ENCODE peak calls at places on chromosomes 5 and 9, in ten cellular contexts. F is H9; P is stimulated activated CD4-positive, alpha-beta T cell treated with anti-CD3 and anti-CD28 coated beads, Interleukin-4, amount 100 ng/mL, for 1 hour; K is fibroblast of the aortic adventitia; R is naive thymus-derived CD4-positive, alpha-beta T cell; U is cardiac fibroblast; B is GM13976; S is NCI-H1417; Y is activated CD4-positive, alpha-beta T cell treated with anti-CD3 and anti-CD28 coated beads for 4 hours; Q is ACHN. A is an unnamed sample.

GRCh38 chr5:157130933-157131332 is 11.7 kb downstream of the MED7 start:
- DNase-seq in F (no peak), P (no peak), K (no peak), R (no peak), U (no peak), B (peak; percentile 49), S (peak; percentile 22), Y (no peak), Q (peak; percentile 53), A (no peak)

GRCh38 chr9:126531591-126531990 is 82.1 kb upstream of the LMX1B start:
- DNase-seq in F (peak; percentile 24), P (no peak), K (no peak), R (no peak), U (no peak), B (no peak), S (no peak), Y (no peak), Q (no peak), A (no peak)

GRCh38 chr5:168947212-168947868 is 353.6 kb downstream of the SLIT3 start:
- DNase-seq in F (peak; percentile 82), P (peak; percentile 21), K (peak; percentile 38), R (no peak), U (peak; percentile 55), B (peak; percentile 73), S (no peak), Y (peak; percentile 3), Q (peak; percentile 41), A (peak; percentile 59)

GRCh38 chr5:122985954-122986721 is 50.4 kb downstream of the PPIC start:
- DNase-seq in F (no peak), P (no peak), K (no peak), R (no peak), U (no peak), B (peak; percentile 53), S (no peak), Y (no peak), Q (no peak), A (no peak)

GRCh38 chr5:17619353-17619752 is 9.2 kb downstream of the TAF11L12 start:
- DNase-seq in F (no peak), P (no peak), K (no peak), R (no peak), U (no peak), B (no peak), S (no peak), Y (no peak), Q (no peak), A (no peak)

GRCh38 chr5:2872676-2873075 is 121.2 kb upstream of the IRX2 start:
- DNase-seq in F (no peak), P (no peak), K (no peak), R (no peak), U (no peak), B (no peak), S (no peak), Y (no peak), Q (no peak), A (no peak)

GRCh38 chr5:103587185-103587748 is 24.7 kb upstream of the NUDT12 start:
- DNase-seq in F (no peak), P (no peak), K (peak; percentile 50), R (no peak), U (peak; percentile 55), B (peak; percentile 14), S (peak; percentile 78), Y (no peak), Q (peak; percentile 38), A (no peak)

GRCh38 chr9:70192707-70193106 is 66.1 kb upstream of the SMC5 start:
- DNase-seq in F (no peak), P (no peak), K (no peak), R (no peak), U (no peak), B (no peak), S (no peak), Y (no peak), Q (no peak), A (no peak)

GRCh38 chr9:35869621-35870216 is 482 bp downstream of the OR13J1 start:
- DNase-seq in F (no peak), P (no peak), K (no peak), R (no peak), U (no peak), B (no peak), S (no peak), Y (no peak), Q (no peak), A (no peak)

GRCh38 chr5:34738381-34738780 is 82.3 kb downstream of the RAI14 start:
- DNase-seq in F (no peak), P (no peak), K (peak; percentile 80), R (no peak), U (peak; percentile 65), B (no peak), S (no peak), Y (no peak), Q (no peak), A (no peak)

GRCh38 chr9:129836342-129837007 is 1.2 kb downstream of the USP20 start:
- DNase-seq in F (no peak), P (peak; percentile 61), K (peak; percentile 8), R (peak; percentile 26), U (no peak), B (no peak), S (peak; percentile 40), Y (peak; percentile 47), Q (no peak), A (no peak)

GRCh38 chr5:129094924-129095797 is 612 bp downstream of the ISOC1 start:
- DNase-seq in F (no peak), P (no peak), K (peak; percentile 41), R (no peak), U (peak; percentile 62), B (peak; percentile 78), S (peak; percentile 77), Y (peak; percentile 26), Q (peak; percentile 36), A (peak; percentile 81)

GRCh38 chr5:14476791-14477435 is 104.7 kb upstream of the OTULINL start:
- DNase-seq in F (no peak), P (no peak), K (peak; percentile 73), R (no peak), U (peak; percentile 38), B (no peak), S (no peak), Y (no peak), Q (no peak), A (no peak)

GRCh38 chr5:59007460-59008063 is 424.7 kb downstream of the RAB3C start:
- DNase-seq in F (no peak), P (no peak), K (peak; percentile 61), R (peak; percentile 40), U (peak; percentile 63), B (peak; percentile 28), S (peak; percentile 29), Y (no peak), Q (peak; percentile 22), A (no peak)

GRCh38 chr5:87069974-87070608 is 197.6 kb upstream of the RASA1 start:
- DNase-seq in F (no peak), P (no peak), K (peak; percentile 87), R (no peak), U (peak; percentile 81), B (peak; percentile 44), S (peak; percentile 1), Y (no peak), Q (peak; percentile 69), A (peak; percentile 73)

GRCh38 chr5:158841918-158842317 is 257.8 kb downstream of the EBF1 start:
- DNase-seq in F (no peak), P (no peak), K (no peak), R (no peak), U (no peak), B (no peak), S (no peak), Y (no peak), Q (no peak), A (no peak)

GRCh38 chr9:124214116-124214515 is 43.6 kb upstream of the NEK6 start:
- DNase-seq in F (no peak), P (no peak), K (no peak), R (no peak), U (no peak), B (no peak), S (no peak), Y (no peak), Q (no peak), A (no peak)

GRCh38 chr5:135694016-135694415 is 115.2 kb upstream of the CXCL14 start:
- DNase-seq in F (no peak), P (no peak), K (no peak), R (no peak), U (no peak), B (no peak), S (no peak), Y (no peak), Q (no peak), A (no peak)

GRCh38 chr5:30804739-30805313 is 388.7 kb upstream of the CDH6 start:
- DNase-seq in F (peak; percentile 34), P (no peak), K (peak; percentile 82), R (no peak), U (peak; percentile 18), B (no peak), S (peak; percentile 15), Y (no peak), Q (no peak), A (no peak)

GRCh38 chr5:123549256-123549904 is 37.4 kb downstream of the CSNK1G3 start:
- DNase-seq in F (no peak), P (peak; percentile 27), K (no peak), R (peak; percentile 14), U (no peak), B (peak; percentile 19), S (no peak), Y (peak; percentile 39), Q (no peak), A (no peak)

GRCh38 chr9:131625848-131626670 is 80.7 kb downstream of the PRRT1B start:
- DNase-seq in F (no peak), P (no peak), K (no peak), R (no peak), U (no peak), B (no peak), S (no peak), Y (no peak), Q (no peak), A (no peak)

GRCh38 chr9:85430659-85431370 is 310.9 kb downstream of the AGTPBP1 start:
- DNase-seq in F (no peak), P (no peak), K (no peak), R (no peak), U (no peak), B (no peak), S (peak; percentile 98), Y (no peak), Q (no peak), A (no peak)

GRCh38 chr5:151067632-151068031 is 13.2 kb downstream of the TNIP1 start:
- DNase-seq in F (no peak), P (no peak), K (no peak), R (no peak), U (no peak), B (no peak), S (no peak), Y (no peak), Q (no peak), A (no peak)

GRCh38 chr5:152349683-152350526 is 55.2 kb downstream of the NMUR2 start:
- DNase-seq in F (peak; percentile 48), P (peak; percentile 10), K (peak; percentile 1), R (no peak), U (peak; percentile 44), B (peak; percentile 55), S (peak; percentile 64), Y (peak; percentile 1), Q (peak; percentile 33), A (peak; percentile 36)

GRCh38 chr9:106883030-106883429 is 20.1 kb downstream of the ZNF462 start:
- DNase-seq in F (no peak), P (no peak), K (no peak), R (no peak), U (no peak), B (no peak), S (no peak), Y (no peak), Q (no peak), A (no peak)

GRCh38 chr5:80437326-80437725 is 29.5 kb downstream of the ZFYVE16 start:
- DNase-seq in F (no peak), P (no peak), K (no peak), R (no peak), U (no peak), B (no peak), S (no peak), Y (no peak), Q (no peak), A (no peak)

GRCh38 chr9:104586496-104587180 is 12.6 kb downstream of the OR13C5 start:
- DNase-seq in F (no peak), P (no peak), K (peak; percentile 63), R (no peak), U (peak; percentile 20), B (no peak), S (no peak), Y (no peak), Q (no peak), A (no peak)

A was measured in testis.